ENCODE peak calls at places on chromosomes 5 and 9, in four cellular contexts. Q is Peyer's patch, F is uterus, U is HCT116. R is an unnamed sample.

GRCh38 chr5:13553896-13554295 is 390.6 kb downstream of the DNAH5 start:
- DNase-seq in Q (no peak), F (no peak), U (no peak), R (peak; percentile 57)

GRCh38 chr5:89313044-89313443 is 430.1 kb upstream of the MEF2C start:
- DNase-seq in Q (no peak), F (no peak), U (peak; percentile 71), R (peak; percentile 2)

GRCh38 chr5:169374761-169375160 is 73.8 kb upstream of the SLIT3 start:
- DNase-seq in Q (no peak), F (no peak), U (no peak), R (no peak)

GRCh38 chr9:114078781-114079156 is 669 bp upstream of the AMBP start:
- DNase-seq in Q (no peak), F (no peak), U (no peak), R (no peak)

GRCh38 chr9:125820100-125820804 is 73.1 kb downstream of the PBX3 start:
- DNase-seq in Q (no peak), F (no peak), U (no peak), R (no peak)

GRCh38 chr5:19988447-19988846 is 447 bp upstream of the CDH18 start:
- DNase-seq in Q (no peak), F (no peak), U (no peak), R (no peak)

GRCh38 chr5:109882546-109882945 is 192.8 kb downstream of the MAN2A1 start:
- DNase-seq in Q (no peak), F (no peak), U (no peak), R (no peak)

GRCh38 chr9:37381094-37381741 is 41.3 kb upstream of the GRHPR start:
- DNase-seq in Q (no peak), F (no peak), U (no peak), R (no peak)

GRCh38 chr9:2459756-2460155 is 161.8 kb upstream of the VLDLR start:
- DNase-seq in Q (no peak), F (no peak), U (no peak), R (no peak)

GRCh38 chr9:129262261-129262660 is 84.2 kb upstream of the IER5L start:
- DNase-seq in Q (no peak), F (no peak), U (no peak), R (peak; percentile 19)

GRCh38 chr9:134175291-134175807 is 11.0 kb upstream of the RNU6ATAC start:
- DNase-seq in Q (peak; percentile 84), F (no peak), U (no peak), R (peak; percentile 45)

GRCh38 chr9:20255052-20255451 is 367.2 kb downstream of the MLLT3 start:
- DNase-seq in Q (no peak), F (no peak), U (no peak), R (no peak)

GRCh38 chr5:141734501-141735231 is 52.6 kb upstream of the ARAP3 start:
- DNase-seq in Q (no peak), F (peak; percentile 24), U (no peak), R (peak; percentile 81)

GRCh38 chr9:26043431-26043830 is 365.2 kb upstream of the TUSC1 start:
- DNase-seq in Q (no peak), F (no peak), U (no peak), R (no peak)

GRCh38 chr9:99925542-99925941 is 19.1 kb downstream of the STX17 start:
- DNase-seq in Q (no peak), F (no peak), U (no peak), R (no peak)

GRCh38 chr9:138053321-138053868 is 175.8 kb downstream of the CACNA1B start:
- DNase-seq in Q (peak; percentile 40), F (no peak), U (peak; percentile 22), R (no peak)

GRCh38 chr5:155953335-155953734 is 373.6 kb upstream of the SGCD start:
- DNase-seq in Q (no peak), F (no peak), U (no peak), R (no peak)

GRCh38 chr9:38039090-38039906 is 29.7 kb downstream of the SHB start:
- DNase-seq in Q (no peak), F (no peak), U (peak; percentile 42), R (peak; percentile 34)

GRCh38 chr9:562330-562729 is 279.2 kb upstream of the DMRT1 start:
- DNase-seq in Q (no peak), F (no peak), U (no peak), R (no peak)

GRCh38 chr9:136087741-136088480 is 7.2 kb downstream of the NACC2 start:
- DNase-seq in Q (peak; percentile 27), F (no peak), U (no peak), R (no peak)

GRCh38 chr5:148474025-148474511 is 90.3 kb downstream of the FBXO38 start:
- DNase-seq in Q (no peak), F (peak; percentile 35), U (no peak), R (peak; percentile 63)

GRCh38 chr5:107743357-107744000 is 72.7 kb upstream of the EFNA5 start:
- DNase-seq in Q (no peak), F (no peak), U (no peak), R (peak; percentile 71)

GRCh38 chr9:90458485-90458884 is 184.1 kb downstream of the DIRAS2 start:
- DNase-seq in Q (peak; percentile 72), F (no peak), U (peak; percentile 16), R (peak; percentile 4)

GRCh38 chr5:180126716-180127681 is 55.4 kb upstream of the RNF130 start:
- DNase-seq in Q (peak; percentile 56), F (no peak), U (no peak), R (peak; percentile 58)

GRCh38 chr5:59034498-59035186 is 451.8 kb downstream of the RAB3C start:
- DNase-seq in Q (no peak), F (no peak), U (no peak), R (peak; percentile 61)

GRCh38 chr5:89313804-89314588 is 431.0 kb upstream of the MEF2C start:
- DNase-seq in Q (no peak), F (no peak), U (peak; percentile 41), R (peak; percentile 21)

GRCh38 chr9:83508072-83508471 is 30.1 kb downstream of the FRMD3 start:
- DNase-seq in Q (no peak), F (no peak), U (no peak), R (no peak)

GRCh38 chr5:94021246-94021645 is 279.8 kb upstream of the POU5F2 start:
- DNase-seq in Q (no peak), F (no peak), U (peak; percentile 84), R (peak; percentile 67)

GRCh38 chr9:32378496-32378895 is 5.9 kb upstream of the ACO1 start:
- DNase-seq in Q (no peak), F (no peak), U (peak; percentile 71), R (peak; percentile 81)

GRCh38 chr9:89491688-89492087 is 6.2 kb downstream of the SEMA4D start:
- DNase-seq in Q (peak; percentile 27), F (no peak), U (no peak), R (no peak)

GRCh38 chr5:35476789-35477188 is 140.9 kb upstream of the SPEF2 start:
- DNase-seq in Q (no peak), F (peak; percentile 31), U (no peak), R (no peak)

GRCh38 chr9:1619915-1620705 is 395.0 kb upstream of the SMARCA2 start:
- DNase-seq in Q (no peak), F (no peak), U (no peak), R (peak; percentile 32)

GRCh38 chr9:106947097-106947496 is 84.1 kb downstream of the ZNF462 start:
- DNase-seq in Q (no peak), F (no peak), U (no peak), R (no peak)

GRCh38 chr5:111061618-111062017 is 9.9 kb upstream of the TSLP start:
- DNase-seq in Q (no peak), F (no peak), U (no peak), R (no peak)

GRCh38 chr5:111068208-111068607 is 3.3 kb upstream of the TSLP start:
- DNase-seq in Q (no peak), F (no peak), U (no peak), R (no peak)

GRCh38 chr5:111066261-111066938 is 5.1 kb upstream of the TSLP start:
- DNase-seq in Q (no peak), F (no peak), U (no peak), R (no peak)

GRCh38 chr5:111060169-111060568 is 11.3 kb upstream of the TSLP start:
- DNase-seq in Q (no peak), F (no peak), U (no peak), R (no peak)

GRCh38 chr5:111063709-111064322 is 7.7 kb upstream of the TSLP start:
- DNase-seq in Q (no peak), F (no peak), U (peak; percentile 31), R (peak; percentile 58)
- TF ChIP-seq CTCF in Q (peak; percentile 67), F (no peak), U (peak; percentile 32), R (peak; percentile 50)

GRCh38 chr5:123098767-123099513 is 9.9 kb downstream of the PRDM6 start:
- DNase-seq in Q (no peak), F (no peak), U (no peak), R (peak; percentile 83)

GRCh38 chr5:123097483-123097870 is 8.4 kb downstream of the PRDM6 start:
- DNase-seq in Q (no peak), F (no peak), U (no peak), R (no peak)

GRCh38 chr5:123097871-123098735 is 9.1 kb downstream of the PRDM6 start:
- DNase-seq in Q (no peak), F (no peak), U (no peak), R (no peak)

GRCh38 chr5:123095694-123096120 is 6.7 kb downstream of the PRDM6 start:
- DNase-seq in Q (no peak), F (no peak), U (no peak), R (no peak)

DNA sequence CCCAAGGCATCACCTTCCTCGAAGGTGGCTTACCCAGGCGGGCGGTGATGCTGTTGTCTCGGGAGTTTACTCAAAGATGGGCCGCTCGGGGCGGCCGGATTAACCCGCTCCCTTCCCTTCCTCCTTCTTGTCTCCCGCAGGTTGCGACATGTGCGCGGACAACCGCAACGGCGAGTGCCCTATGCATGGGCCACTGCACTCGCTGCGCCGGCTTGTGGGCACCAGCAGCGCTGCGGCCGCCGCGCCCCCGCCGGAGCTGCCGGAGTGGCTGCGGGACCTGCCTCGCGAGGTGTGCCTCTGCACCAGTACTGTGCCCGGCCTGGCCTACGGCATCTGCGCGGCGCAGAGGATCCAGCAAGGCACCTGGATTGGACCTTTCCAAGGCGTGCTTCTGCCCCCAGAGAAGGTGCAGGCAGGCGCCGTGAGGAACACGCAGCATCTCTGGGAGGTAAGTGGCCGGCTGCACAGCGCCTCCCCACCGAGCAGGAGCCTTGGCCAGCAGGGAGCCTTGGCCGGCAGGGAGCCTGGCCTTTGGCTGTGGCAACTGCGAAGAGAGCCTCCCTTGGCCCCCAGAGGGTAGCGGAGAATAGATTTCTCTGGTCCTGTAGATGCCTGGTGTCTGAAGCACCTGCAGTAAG is 10.6 kb downstream of the PRDM6 start:
- DNase-seq in Q (no peak), F (no peak), U (peak; percentile 12), R (peak; percentile 67)
- TF ChIP-seq CTCF in Q (no peak), F (no peak), U (peak; percentile 14), R (no peak)

GRCh38 chr9:98903938-98904560 is 39.7 kb upstream of the COL15A1 start:
- DNase-seq in Q (no peak), F (no peak), U (no peak), R (no peak)
- TF ChIP-seq CTCF in Q (no peak), F (no peak), U (no peak), R (no peak)

GRCh38 chr5:54009357-54009756 is 301.0 kb downstream of the ARL15 start:
- DNase-seq in Q (no peak), F (no peak), U (no peak), R (no peak)
- TF ChIP-seq CTCF in Q (no peak), F (no peak), U (no peak), R (no peak)